ENCODE peak calls at places on chromosome X, in four cellular contexts. One of them, this sample, is unnamed.

GRCh38 chrX:130577431-130577830 is 175.6 kb downstream of the RBMX2 start:
- DNase-seq in transverse colon: no peak
- DNase-seq in tibial nerve: no peak
- DNase-seq in thyroid gland: no peak
- DNase-seq in this sample: no peak

GRCh38 chrX:1386338-1387127 is 5.4 kb downstream of the SLC25A6 start:
- DNase-seq in transverse colon: no peak
- DNase-seq in tibial nerve: no peak
- DNase-seq in thyroid gland: no peak
- DNase-seq in this sample: no peak

GRCh38 chrX:11465648-11466411 is 172.6 kb downstream of the AMELX start:
- DNase-seq in transverse colon: no peak
- DNase-seq in tibial nerve: no peak
- DNase-seq in thyroid gland: no peak
- DNase-seq in this sample: no peak

GRCh38 chrX:23493941-23494374 is 159.3 kb downstream of the PTCHD1 start:
- DNase-seq in transverse colon: no peak
- DNase-seq in tibial nerve: no peak
- DNase-seq in thyroid gland: no peak
- DNase-seq in this sample: no peak

GRCh38 chrX:66074920-66075879 is 35.3 kb upstream of the VSIG4 start:
- DNase-seq in transverse colon: peak
- DNase-seq in tibial nerve: peak
- DNase-seq in thyroid gland: peak
- DNase-seq in this sample: no peak

GRCh38 chrX:115939636-115940160 is 230.8 kb upstream of the AGTR2 start:
- DNase-seq in transverse colon: no peak
- DNase-seq in tibial nerve: no peak
- DNase-seq in thyroid gland: no peak
- DNase-seq in this sample: no peak

GRCh38 chrX:39670281-39670680 is 427.5 kb downstream of the BCOR start:
- DNase-seq in transverse colon: no peak
- DNase-seq in tibial nerve: no peak
- DNase-seq in thyroid gland: no peak
- DNase-seq in this sample: no peak

GRCh38 chrX:51598899-51599298 is 19.8 kb downstream of the CENPVL3 start:
- DNase-seq in transverse colon: no peak
- DNase-seq in tibial nerve: no peak
- DNase-seq in thyroid gland: no peak
- DNase-seq in this sample: no peak

GRCh38 chrX:108437789-108438623 is at the start of gene COL4A6:
- DNase-seq in transverse colon: no peak
- DNase-seq in tibial nerve: no peak
- DNase-seq in thyroid gland: peak
- DNase-seq in this sample: peak

GRCh38 chrX:109533005-109533404 is 3.6 kb upstream of the NXT2 start:
- DNase-seq in transverse colon: no peak
- DNase-seq in tibial nerve: no peak
- DNase-seq in thyroid gland: no peak
- DNase-seq in this sample: no peak

GRCh38 chrX:72395252-72395651 is 89.5 kb upstream of the CITED1 start:
- DNase-seq in transverse colon: no peak
- DNase-seq in tibial nerve: no peak
- DNase-seq in thyroid gland: no peak
- DNase-seq in this sample: no peak

GRCh38 chrX:121336831-121337421 is 289.5 kb downstream of the GLUD2 start:
- DNase-seq in transverse colon: no peak
- DNase-seq in tibial nerve: no peak
- DNase-seq in thyroid gland: no peak
- DNase-seq in this sample: no peak

DNA sequence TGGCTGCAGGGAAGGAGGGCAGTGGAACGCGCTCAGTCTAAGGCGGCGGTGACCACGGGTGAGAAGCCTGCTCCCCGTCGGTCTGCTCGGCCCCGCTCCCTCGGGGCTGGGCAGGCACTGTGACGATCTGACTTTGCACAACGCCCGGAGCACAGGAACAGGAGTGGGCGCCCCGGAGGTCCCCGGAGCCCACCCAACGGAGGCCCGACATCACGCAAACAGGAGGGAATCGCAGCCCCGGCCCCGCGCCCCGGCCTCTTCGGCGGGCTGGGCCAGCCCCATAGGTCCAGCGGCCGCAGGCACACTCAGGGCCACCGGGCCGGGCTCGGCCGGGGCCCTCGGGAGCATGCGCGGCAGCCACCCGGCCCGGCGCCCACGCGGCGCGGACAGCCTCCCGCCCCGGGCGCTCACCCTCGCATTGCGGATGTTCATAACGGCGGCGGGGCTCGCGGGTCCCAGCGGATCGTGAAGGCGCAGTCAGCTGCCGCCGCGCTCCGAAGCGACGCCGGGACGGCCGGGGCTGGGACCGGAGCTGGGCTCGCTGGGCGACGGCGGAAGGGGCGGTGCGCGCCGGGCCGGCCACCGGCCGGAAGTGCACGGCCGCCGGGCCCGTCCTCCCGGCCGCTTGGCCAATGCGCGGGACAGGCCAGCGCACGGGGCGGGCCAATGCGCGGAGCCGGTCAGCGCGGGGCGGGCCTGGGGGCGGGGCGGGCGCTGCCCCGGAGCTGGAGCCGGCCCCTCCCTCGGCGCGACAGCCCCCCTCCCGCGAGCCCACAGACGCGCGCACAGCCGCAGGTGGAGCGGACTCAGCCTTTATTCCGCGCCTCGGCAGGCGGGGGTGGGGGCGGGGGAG is at the start of gene NAA10:
- DNase-seq in transverse colon: peak
- DNase-seq in tibial nerve: no peak
- DNase-seq in thyroid gland: peak
- DNase-seq in this sample: peak
- TF ChIP-seq POLR2A in transverse colon: no peak
- TF ChIP-seq POLR2A in tibial nerve: no peak
- TF ChIP-seq POLR2A in thyroid gland: peak
- TF ChIP-seq POLR2A in this sample: peak

DNA sequence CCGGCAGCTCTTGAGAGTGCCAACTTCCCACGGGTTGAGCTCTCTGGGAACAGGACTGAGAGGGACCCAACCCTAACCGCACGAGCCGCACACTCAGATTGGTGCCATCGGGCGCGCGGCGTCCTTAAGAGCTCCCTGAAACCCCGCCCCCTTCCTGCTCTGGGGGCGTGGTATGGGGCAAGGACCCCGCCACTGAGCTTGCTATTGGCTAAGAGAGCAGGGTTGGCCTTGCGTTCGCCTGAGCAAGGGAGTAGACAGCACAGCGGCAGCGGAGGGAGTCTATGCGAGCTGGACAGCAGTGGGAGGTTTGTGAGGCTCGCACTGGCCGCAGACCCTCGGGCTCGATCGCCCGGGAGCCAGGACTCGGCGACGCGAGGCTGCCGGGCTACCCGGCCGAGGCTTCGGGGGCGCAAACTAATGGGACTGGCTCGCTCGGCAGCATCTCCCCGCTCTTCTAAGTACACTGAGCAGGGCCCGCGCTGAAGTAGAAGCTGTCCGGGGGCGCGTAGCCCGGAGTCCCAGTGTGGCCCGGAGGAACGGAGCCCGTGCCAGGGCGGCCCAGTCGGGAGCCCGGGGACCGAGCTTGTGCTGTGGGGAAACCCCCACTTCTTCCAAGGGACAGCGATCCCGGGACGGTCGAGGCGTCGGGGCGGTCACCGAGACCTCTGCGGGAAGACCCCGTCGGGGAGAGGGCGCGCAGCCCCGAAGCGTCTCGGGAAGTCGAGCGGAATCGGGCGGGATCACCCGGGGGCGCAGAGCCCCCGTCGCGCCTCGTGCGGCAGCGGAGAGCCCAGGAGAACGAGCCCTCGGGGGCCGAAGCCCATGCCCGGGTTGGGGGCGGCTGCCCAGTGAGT is at the start of gene EFNB1:
- DNase-seq in transverse colon: peak
- DNase-seq in tibial nerve: peak
- DNase-seq in thyroid gland: peak
- DNase-seq in this sample: peak
- TF ChIP-seq POLR2A in transverse colon: peak
- TF ChIP-seq POLR2A in tibial nerve: peak
- TF ChIP-seq POLR2A in thyroid gland: peak
- TF ChIP-seq POLR2A in this sample: peak

GRCh38 chrX:43882294-43882681 is at the start of gene MAOB:
- DNase-seq in transverse colon: peak
- DNase-seq in tibial nerve: no peak
- DNase-seq in thyroid gland: peak
- DNase-seq in this sample: no peak
- TF ChIP-seq POLR2A in transverse colon: peak
- TF ChIP-seq POLR2A in tibial nerve: no peak
- TF ChIP-seq POLR2A in thyroid gland: no peak
- TF ChIP-seq POLR2A in this sample: no peak

GRCh38 chrX:56762220-56762619 is 33.2 kb downstream of the NBDY start:
- DNase-seq in transverse colon: no peak
- DNase-seq in tibial nerve: no peak
- DNase-seq in thyroid gland: no peak
- DNase-seq in this sample: no peak

GRCh38 chrX:56757327-56757726 is 28.3 kb downstream of the NBDY start:
- DNase-seq in transverse colon: no peak
- DNase-seq in tibial nerve: no peak
- DNase-seq in thyroid gland: no peak
- DNase-seq in this sample: no peak

GRCh38 chrX:56761167-56761566 is 32.1 kb downstream of the NBDY start:
- DNase-seq in transverse colon: no peak
- DNase-seq in tibial nerve: no peak
- DNase-seq in thyroid gland: no peak
- DNase-seq in this sample: no peak

GRCh38 chrX:56759736-56760409 is 30.8 kb downstream of the NBDY start:
- DNase-seq in transverse colon: no peak
- DNase-seq in tibial nerve: no peak
- DNase-seq in thyroid gland: no peak
- DNase-seq in this sample: no peak

GRCh38 chrX:56758456-56758855 is 29.4 kb downstream of the NBDY start:
- DNase-seq in transverse colon: no peak
- DNase-seq in tibial nerve: no peak
- DNase-seq in thyroid gland: no peak
- DNase-seq in this sample: no peak
- TF ChIP-seq POLR2A in transverse colon: no peak
- TF ChIP-seq POLR2A in tibial nerve: no peak
- TF ChIP-seq POLR2A in thyroid gland: no peak
- TF ChIP-seq POLR2A in this sample: no peak

GRCh38 chrX:2698604-2699003 is 7.5 kb downstream of the CD99 start:
- DNase-seq in transverse colon: no peak
- DNase-seq in tibial nerve: no peak
- DNase-seq in thyroid gland: no peak
- DNase-seq in this sample: no peak
- TF ChIP-seq POLR2A in transverse colon: no peak
- TF ChIP-seq POLR2A in tibial nerve: no peak
- TF ChIP-seq POLR2A in thyroid gland: no peak
- TF ChIP-seq POLR2A in this sample: no peak

DNA sequence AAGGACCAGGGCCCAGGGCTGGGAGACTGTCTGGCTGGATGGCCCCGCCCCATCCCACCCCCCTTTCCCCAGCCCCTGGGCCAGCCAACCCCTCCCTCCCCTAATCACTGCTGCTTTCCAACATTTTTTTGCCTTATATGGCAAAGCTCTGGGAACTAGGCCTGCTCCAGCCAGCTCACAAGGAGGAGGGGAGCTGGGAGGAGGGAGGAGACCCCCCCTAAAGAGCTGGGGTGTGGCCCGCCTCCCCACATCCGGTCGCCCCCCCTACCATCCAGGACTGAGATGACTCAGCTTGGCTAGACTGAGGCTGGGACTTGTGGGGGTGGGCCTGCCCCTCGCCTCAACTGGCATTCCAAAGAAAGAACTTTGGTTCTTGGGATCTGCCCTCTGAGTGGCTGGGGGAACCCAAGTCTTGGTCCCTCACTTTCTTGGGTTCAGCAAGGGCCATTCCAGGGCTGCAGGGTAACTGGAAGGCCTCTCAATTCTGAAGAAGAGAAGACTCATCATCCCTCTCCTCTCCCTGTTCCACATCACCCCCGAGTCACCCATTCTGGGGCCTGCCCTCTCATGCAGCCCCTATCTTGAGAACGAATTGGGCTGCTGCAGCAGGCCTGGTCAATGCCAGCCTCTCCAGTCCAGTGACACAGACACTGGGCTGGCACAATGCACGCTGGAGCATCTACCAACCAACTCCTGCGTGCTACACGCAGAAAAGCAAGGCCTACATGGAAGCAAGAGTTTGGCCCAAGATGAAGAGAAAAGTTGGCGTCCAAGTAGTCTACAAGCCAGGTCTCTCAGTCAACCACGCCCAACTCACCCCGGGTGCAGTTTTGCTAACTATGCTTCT is 4.8 kb downstream of the FLNA start:
- DNase-seq in transverse colon: peak
- DNase-seq in tibial nerve: peak
- DNase-seq in thyroid gland: peak
- DNase-seq in this sample: peak
- TF ChIP-seq POLR2A in transverse colon: no peak
- TF ChIP-seq POLR2A in tibial nerve: no peak
- TF ChIP-seq POLR2A in thyroid gland: peak
- TF ChIP-seq POLR2A in this sample: peak

GRCh38 chrX:7147978-7148824 is at the start of gene PUDP:
- DNase-seq in transverse colon: peak
- DNase-seq in tibial nerve: peak
- DNase-seq in thyroid gland: peak
- DNase-seq in this sample: peak
- TF ChIP-seq POLR2A in transverse colon: peak
- TF ChIP-seq POLR2A in tibial nerve: peak
- TF ChIP-seq POLR2A in thyroid gland: peak
- TF ChIP-seq POLR2A in this sample: peak

DNA sequence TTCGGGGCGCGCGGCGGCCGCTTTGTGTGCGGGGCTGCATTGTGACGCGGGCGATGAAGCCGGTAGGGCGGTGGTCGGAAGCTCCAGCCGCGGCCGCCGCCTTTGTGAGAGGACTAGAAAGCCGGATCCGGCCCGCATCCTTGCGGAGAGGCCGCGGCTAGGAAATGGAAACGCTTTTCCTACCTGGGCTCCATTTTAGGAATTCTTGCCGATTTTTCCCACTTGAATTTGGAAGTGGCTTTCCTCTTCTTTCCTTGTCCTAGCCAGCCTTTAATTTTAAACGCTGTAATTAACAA is 708 bp downstream of the TMSB4X start:
- DNase-seq in transverse colon: no peak
- DNase-seq in tibial nerve: no peak
- DNase-seq in thyroid gland: peak
- DNase-seq in this sample: no peak
- TF ChIP-seq POLR2A in transverse colon: no peak
- TF ChIP-seq POLR2A in tibial nerve: no peak
- TF ChIP-seq POLR2A in thyroid gland: no peak
- TF ChIP-seq POLR2A in this sample: no peak